ENCODE peak calls at places on chromosome 4, in five cellular contexts. O is lung, X is lower lobe of right lung, P is GM06990, T is right lobe of liver. B is an unnamed sample.

GRCh38 chr4:154618708-154619315 is 6.4 kb upstream of the FGG start:
- DNase-seq in T (peak), O (peak), X (peak), P (no peak), B (no peak)

GRCh38 chr4:88522702-88523324 is 763 bp downstream of the PYURF start:
- DNase-seq in X (peak), O (no peak), P (no peak), T (peak), B (peak)

GRCh38 chr4:122218762-122219161 is 66.6 kb downstream of the BLTP1 start:
- DNase-seq in X (no peak), O (no peak), T (no peak), P (no peak), B (no peak)

GRCh38 chr4:121072836-121073362 is 564 bp upstream of the NDNF start:
- DNase-seq in O (peak), T (peak), P (peak), X (peak), B (peak)

GRCh38 chr4:52142816-52143215 is 91.7 kb downstream of the SPATA18 start:
- DNase-seq in O (no peak), P (no peak), X (no peak), T (no peak), B (no peak)

GRCh38 chr4:138981930-138982390 is 33.6 kb upstream of the NOCT start:
- DNase-seq in T (no peak), O (peak), P (no peak), X (no peak), B (no peak)

GRCh38 chr4:102598759-102599379 is 97.7 kb downstream of the NFKB1 start:
- DNase-seq in P (no peak), O (no peak), T (no peak), X (no peak), B (no peak)

GRCh38 chr4:152063301-152064235 is 302.8 kb upstream of the GATB start:
- DNase-seq in X (no peak), O (no peak), T (no peak), P (no peak), B (peak)

GRCh38 chr4:8765084-8765483 is 106.6 kb downstream of the HMX1 start:
- DNase-seq in T (peak), O (no peak), P (no peak), X (no peak), B (no peak)

GRCh38 chr4:114890773-114891172 is 222.6 kb downstream of the NDST4 start:
- DNase-seq in O (no peak), P (no peak), T (no peak), X (no peak), B (no peak)

GRCh38 chr4:122548886-122549630 is 71.8 kb downstream of the IL21 start:
- DNase-seq in O (no peak), X (no peak), P (no peak), T (no peak), B (no peak)

GRCh38 chr4:42609051-42609450 is 47.9 kb downstream of the ATP8A1 start:
- DNase-seq in O (no peak), T (no peak), X (no peak), P (no peak), B (no peak)

GRCh38 chr4:169070895-169071218 is 60.8 kb upstream of the CBR4 start:
- DNase-seq in X (no peak), P (no peak), T (peak), O (peak), B (peak)

GRCh38 chr4:169070071-169070894 is 60.2 kb upstream of the CBR4 start:
- DNase-seq in O (peak), P (no peak), X (no peak), T (no peak), B (peak)

GRCh38 chr4:169066934-169067333 is 56.9 kb upstream of the CBR4 start:
- DNase-seq in P (no peak), X (no peak), T (no peak), O (no peak), B (no peak)

GRCh38 chr4:169071781-169072180 is 61.7 kb upstream of the CBR4 start:
- DNase-seq in O (no peak), T (no peak), P (no peak), X (no peak), B (no peak)

DNA sequence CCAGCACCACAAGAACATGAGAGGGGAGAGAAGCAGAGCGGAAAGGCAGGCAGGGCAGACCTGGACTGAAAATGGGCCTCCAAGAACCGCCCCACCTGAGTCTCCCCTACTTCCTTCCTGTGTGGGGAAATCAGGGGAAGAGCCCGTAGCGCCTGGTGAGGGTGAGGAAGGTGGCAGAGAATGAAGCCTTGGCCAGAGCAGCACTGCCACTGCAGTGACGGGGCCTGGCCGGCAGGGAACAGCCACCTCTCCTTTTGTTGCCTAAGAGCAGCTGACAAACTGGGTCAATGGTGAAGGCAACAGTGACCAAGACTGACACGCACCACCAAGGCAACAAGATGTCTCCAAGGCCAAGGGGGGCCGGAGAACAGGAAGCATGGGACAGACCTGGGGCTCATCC is 58.4 kb upstream of the CBR4 start:
- DNase-seq in T (no peak), P (peak), O (no peak), X (no peak), B (no peak)
- H3K4me3 ChIP-seq in T (no peak), P (no peak), O (no peak), X (no peak), B (no peak)

GRCh38 chr4:83536649-83537352 is 893 bp downstream of the GPAT3 start:
- DNase-seq in T (no peak), O (no peak), P (no peak), X (peak), B (peak)
- H3K4me3 ChIP-seq in T (peak), O (peak), P (peak), X (peak), B (peak)

DNA sequence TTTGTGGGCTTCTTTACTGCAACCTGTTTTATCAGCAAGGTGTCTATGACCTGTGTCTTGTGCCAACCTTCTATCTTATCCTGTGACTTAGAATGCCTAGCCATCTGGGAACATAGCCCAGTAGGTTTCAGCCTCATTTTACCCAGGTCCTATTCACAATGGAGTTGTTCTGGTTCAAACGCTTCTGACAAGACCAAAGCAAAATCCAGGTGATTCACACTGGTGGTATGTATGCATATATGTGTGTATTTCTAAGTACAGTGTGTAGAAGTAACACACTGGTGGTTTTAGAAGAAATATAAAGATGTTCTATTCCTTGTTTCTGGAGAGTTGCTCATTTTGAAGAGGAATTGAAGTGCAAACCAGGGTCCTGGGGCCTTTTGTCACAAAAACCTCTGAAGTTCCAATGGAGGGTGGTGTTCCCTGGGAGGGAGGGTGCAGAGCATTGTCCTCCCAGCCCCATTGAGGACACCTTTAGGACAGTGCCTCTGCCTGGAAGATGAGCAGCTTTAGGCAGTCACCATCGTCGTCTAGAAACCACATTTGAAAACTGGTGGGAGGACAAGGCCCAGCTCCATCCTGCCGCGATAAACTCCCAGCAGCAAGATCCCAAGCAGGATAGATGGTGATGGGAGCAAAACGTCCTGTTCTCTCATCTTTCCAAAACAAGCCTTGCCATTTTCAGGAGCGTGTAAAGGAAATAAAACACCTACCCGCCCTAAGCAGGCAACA is 191.4 kb downstream of the TSPAN5 start:
- DNase-seq in O (no peak), T (no peak), X (no peak), P (no peak), B (no peak)
- H3K4me3 ChIP-seq in O (no peak), T (no peak), X (no peak), P (no peak), B (no peak)

DNA sequence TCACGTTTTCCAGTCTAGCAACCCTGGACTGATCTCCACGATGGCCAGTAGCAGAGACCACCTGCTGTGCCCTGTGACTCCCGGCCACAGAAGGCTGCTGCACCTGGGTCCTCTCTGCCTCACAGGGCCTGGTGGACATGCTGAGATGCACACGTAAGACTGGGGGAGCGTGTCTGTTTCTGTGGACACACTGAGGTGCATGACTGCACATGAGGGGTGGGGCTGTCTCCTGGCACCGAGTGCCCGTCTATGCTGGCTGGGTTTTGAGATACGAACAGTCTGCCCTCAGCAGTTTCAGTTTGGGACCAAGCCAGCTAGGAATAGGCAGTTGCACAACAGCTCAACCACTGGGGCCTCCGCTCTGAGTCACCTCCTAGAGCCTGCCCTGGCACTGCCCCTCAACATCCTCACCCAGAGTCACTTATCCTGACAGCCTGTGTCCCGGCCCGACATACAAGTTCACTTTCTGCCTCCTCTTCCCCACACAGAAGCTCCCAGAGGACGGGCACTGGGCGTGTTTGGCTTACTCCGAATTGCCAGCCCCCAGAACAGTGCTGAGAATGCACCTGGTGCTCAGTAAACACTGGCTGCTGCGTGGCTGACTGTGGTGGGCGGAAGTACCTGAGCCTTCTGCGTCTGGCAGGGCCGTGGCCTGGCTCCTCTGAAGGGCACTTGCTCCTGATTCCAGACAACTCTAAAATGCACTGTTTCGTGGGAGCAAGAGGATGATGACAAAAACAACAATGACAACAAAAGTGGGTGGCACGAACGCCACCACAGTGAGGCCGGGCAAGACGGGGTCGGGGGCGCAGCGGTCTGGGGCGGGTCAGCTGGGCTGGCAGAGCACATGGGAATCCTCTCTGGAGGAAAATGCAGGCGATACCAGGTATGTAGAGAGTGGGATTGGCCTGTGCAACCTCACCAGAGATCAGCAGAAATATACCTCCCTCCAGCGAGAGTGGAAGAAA is 30.9 kb downstream of the RNF212 start:
- DNase-seq in P (no peak), T (peak), O (peak), X (peak), B (peak)
- H3K4me3 ChIP-seq in P (no peak), T (no peak), O (no peak), X (no peak), B (no peak)

GRCh38 chr4:1770245-1770644 is 22.8 kb upstream of the FGFR3 start:
- DNase-seq in X (no peak), T (no peak), O (no peak), P (no peak), B (no peak)

GRCh38 chr4:1773754-1774153 is 19.3 kb upstream of the FGFR3 start:
- DNase-seq in T (no peak), P (no peak), O (no peak), X (no peak), B (no peak)

GRCh38 chr4:1770791-1771231 is 22.3 kb upstream of the FGFR3 start:
- DNase-seq in P (no peak), X (no peak), O (no peak), T (no peak), B (no peak)

GRCh38 chr4:1772869-1773538 is 20.1 kb upstream of the FGFR3 start:
- DNase-seq in O (no peak), X (no peak), T (no peak), P (no peak), B (no peak)

GRCh38 chr4:1771555-1772305 is 21.4 kb upstream of the FGFR3 start:
- DNase-seq in X (no peak), T (no peak), P (no peak), O (no peak), B (no peak)
- H3K4me3 ChIP-seq in X (no peak), T (no peak), P (no peak), O (no peak), B (no peak)

DNA sequence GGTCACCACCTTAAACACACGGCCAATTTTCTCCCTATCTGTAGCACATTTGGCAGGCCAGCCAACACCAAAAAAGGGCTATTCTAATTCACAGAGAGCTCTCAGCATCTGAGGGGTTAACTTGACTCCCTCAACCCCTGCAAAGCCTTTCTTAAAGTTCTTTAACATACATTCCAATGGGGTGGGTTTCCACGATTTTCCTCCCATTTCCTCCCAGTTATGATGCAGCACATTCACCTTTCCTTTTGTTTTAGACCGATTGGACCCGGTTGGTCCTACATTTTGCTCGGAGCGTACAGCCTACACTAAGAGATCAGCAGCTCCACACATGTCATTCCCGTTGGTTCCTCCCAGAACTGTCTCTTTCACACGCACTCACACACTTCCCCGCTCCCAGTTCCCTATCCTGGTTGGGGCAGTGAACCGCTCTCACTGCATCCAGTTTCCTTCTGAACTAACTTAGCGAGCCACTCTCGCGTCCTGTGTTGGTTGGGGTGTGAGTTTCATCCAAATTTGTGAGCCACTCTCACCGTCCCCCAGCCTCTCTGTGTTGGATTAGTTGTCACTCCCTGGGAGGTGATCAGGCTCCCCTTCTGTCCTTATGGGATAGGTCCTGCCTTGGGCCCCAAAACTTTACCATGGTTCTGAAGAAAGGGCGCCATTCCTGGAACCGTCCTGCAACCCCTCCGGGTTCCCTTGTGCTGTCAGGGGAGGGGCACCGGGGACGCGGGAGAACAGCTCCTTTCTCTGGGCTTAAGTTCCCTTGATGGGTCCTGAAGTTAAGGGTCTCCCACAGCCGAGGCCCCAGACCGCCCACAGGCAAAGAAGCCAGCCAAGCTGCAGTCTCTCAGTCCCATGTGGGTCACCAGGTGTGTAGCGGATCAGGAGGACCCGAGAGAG is 45.1 kb downstream of the UGT2A3 start:
- DNase-seq in T (peak), P (no peak), O (no peak), X (no peak), B (peak)
- H3K4me3 ChIP-seq in T (peak), P (no peak), O (no peak), X (peak), B (no peak)